ENCODE peak calls at places on chromosome 4, in six cellular contexts. K is transverse colon, B is GM23248, Q is mesenchymal stem cell, C is endothelial cell of umbilical vein, D is lower lobe of right lung. Y is an unnamed sample. For H3K4me1, the result is how much of the 10 kb centered on the place peaks cover.

GRCh38 chr4:188246488-188246887 is 107.2 kb downstream of the TRIML1 start:
- DNase-seq in K (no peak), B (no peak), Q (no peak), C (no peak), D (no peak), Y (no peak)

GRCh38 chr4:6595897-6596537 is 21.0 kb downstream of the MAN2B2 start:
- DNase-seq in K (no peak), B (no peak), Q (no peak), C (no peak), D (no peak), Y (no peak)

GRCh38 chr4:20151436-20151835 is 100.3 kb upstream of the SLIT2 start:
- DNase-seq in K (no peak), B (peak), Q (no peak), C (no peak), D (no peak), Y (no peak)

GRCh38 chr4:165489786-165490185 is 111.0 kb downstream of the CPE start:
- DNase-seq in K (no peak), B (peak), Q (no peak), C (peak), D (no peak), Y (no peak)

GRCh38 chr4:12926189-12927066 is 557.7 kb downstream of the RAB28 start:
- DNase-seq in K (no peak), B (no peak), Q (peak), C (no peak), D (no peak), Y (no peak)

GRCh38 chr4:98150092-98150761 is 7.0 kb upstream of the STPG2 start:
- DNase-seq in K (no peak), B (peak), Q (no peak), C (no peak), D (no peak), Y (no peak)

GRCh38 chr4:7559316-7559715 is 124.6 kb upstream of the PSAPL1 start:
- DNase-seq in K (no peak), B (no peak), Q (no peak), C (no peak), D (no peak), Y (no peak)

GRCh38 chr4:9764155-9764696 is 17.2 kb upstream of the DRD5 start:
- DNase-seq in K (no peak), B (no peak), Q (no peak), C (no peak), D (no peak), Y (no peak)

GRCh38 chr4:48653217-48654014 is 126.7 kb downstream of the FRYL start:
- DNase-seq in K (peak), B (peak), Q (peak), C (no peak), D (no peak), Y (peak)

GRCh38 chr4:109916003-109916399 is 3.3 kb downstream of the EGF start:
- DNase-seq in K (no peak), B (no peak), Q (no peak), C (no peak), D (no peak), Y (no peak)

GRCh38 chr4:126604273-126604867 is 1028.4 kb upstream of the INTU start:
- DNase-seq in K (no peak), B (peak), Q (peak), C (peak), D (no peak), Y (no peak)

GRCh38 chr4:61841710-61842109 is 641.6 kb downstream of the ADGRL3 start:
- DNase-seq in K (no peak), B (no peak), Q (no peak), C (no peak), D (no peak), Y (no peak)

GRCh38 chr4:141127884-141128283 is 5.4 kb downstream of the RNF150 start:
- DNase-seq in K (no peak), B (peak), Q (no peak), C (no peak), D (no peak), Y (no peak)

GRCh38 chr4:2791518-2792395 is 1.1 kb upstream of the SH3BP2 start:
- DNase-seq in K (peak), B (no peak), Q (no peak), C (no peak), D (peak), Y (peak)

GRCh38 chr4:168507178-168507577 is 10.3 kb downstream of the PALLD start:
- DNase-seq in K (no peak), B (no peak), Q (no peak), C (no peak), D (no peak), Y (no peak)

GRCh38 chr4:21900211-21900610 is 48.4 kb downstream of the KCNIP4 start:
- DNase-seq in K (no peak), B (peak), Q (no peak), C (no peak), D (no peak), Y (no peak)

GRCh38 chr4:153143527-153144348 is 60.5 kb upstream of the TRIM2 start:
- DNase-seq in K (peak), B (peak), Q (peak), C (peak), D (no peak), Y (no peak)

GRCh38 chr4:57424231-57424897 is 314.2 kb upstream of the IGFBP7 start:
- DNase-seq in K (no peak), B (peak), Q (no peak), C (peak), D (no peak), Y (peak)

GRCh38 chr4:129455462-129455861 is 359.5 kb downstream of the C4orf33 start:
- DNase-seq in K (no peak), B (no peak), Q (no peak), C (peak), D (no peak), Y (no peak)

GRCh38 chr4:80532674-80533333 is 197.3 kb downstream of the CFAP299 start:
- DNase-seq in K (no peak), B (no peak), Q (no peak), C (no peak), D (no peak), Y (no peak)

GRCh38 chr4:121182296-121182695 is 18.2 kb upstream of the TNIP3 start:
- DNase-seq in K (no peak), B (peak), Q (peak), C (peak), D (no peak), Y (no peak)

GRCh38 chr4:140047017-140047640 is 106.9 kb downstream of the MAML3 start:
- DNase-seq in K (no peak), B (no peak), Q (no peak), C (peak), D (no peak), Y (peak)

GRCh38 chr4:155796031-155796430 is 37.2 kb downstream of the GUCY1B1 start:
- DNase-seq in K (no peak), B (peak), Q (peak), C (no peak), D (no peak), Y (no peak)

GRCh38 chr4:58776627-58777026 is 1666.4 kb upstream of the IGFBP7 start:
- DNase-seq in K (no peak), B (no peak), Q (peak), C (no peak), D (no peak), Y (no peak)

GRCh38 chr4:37684154-37684553 is 2.0 kb downstream of the RELL1 start:
- DNase-seq in K (no peak), B (no peak), Q (no peak), C (no peak), D (no peak), Y (no peak)

GRCh38 chr4:15164571-15164970 is 162.3 kb downstream of the CPEB2 start:
- DNase-seq in K (no peak), B (peak), Q (peak), C (no peak), D (no peak), Y (no peak)

GRCh38 chr4:174120446-174121142 is 162.9 kb downstream of the FBXO8 start:
- DNase-seq in K (no peak), B (peak), Q (peak), C (peak), D (no peak), Y (peak)

GRCh38 chr4:57023104-57023503 is 44.4 kb downstream of the POLR2B start:
- DNase-seq in K (no peak), B (peak), Q (peak), C (peak), D (no peak), Y (no peak)

GRCh38 chr4:55661398-55662056 is 25.4 kb upstream of the NMU start:
- DNase-seq in K (no peak), B (no peak), Q (no peak), C (no peak), D (no peak), Y (no peak)

GRCh38 chr4:129113438-129113837 is 17.5 kb downstream of the C4orf33 start:
- DNase-seq in K (no peak), B (no peak), Q (no peak), C (no peak), D (no peak), Y (no peak)

GRCh38 chr4:1600211-1600780 is 83.8 kb downstream of the FAM53A start:
- DNase-seq in K (no peak), B (no peak), Q (no peak), C (no peak), D (peak), Y (no peak)
- H3K4me1 ChIP-seq in K (under half), B (under half), Q (under half), C (under half), D (under half), Y (under half)

GRCh38 chr4:158521490-158522111 is at the start of gene RXFP1:
- DNase-seq in K (no peak), B (peak), Q (no peak), C (peak), D (no peak), Y (no peak)
- H3K27ac ChIP-seq in K (no peak), B (no peak), Q (no peak), C (no peak), D (no peak), Y (no peak)

GRCh38 chr4:11602606-11603355 is 174.1 kb upstream of the HS3ST1 start:
- DNase-seq in K (no peak), B (no peak), Q (no peak), C (no peak), D (no peak), Y (no peak)

GRCh38 chr4:11605597-11605996 is 176.9 kb upstream of the HS3ST1 start:
- DNase-seq in K (no peak), B (no peak), Q (no peak), C (peak), D (no peak), Y (no peak)

GRCh38 chr4:11606078-11606477 is 177.4 kb upstream of the HS3ST1 start:
- DNase-seq in K (no peak), B (no peak), Q (no peak), C (no peak), D (no peak), Y (no peak)

GRCh38 chr4:11599044-11599443 is 170.3 kb upstream of the HS3ST1 start:
- DNase-seq in K (no peak), B (no peak), Q (no peak), C (no peak), D (no peak), Y (no peak)

DNA sequence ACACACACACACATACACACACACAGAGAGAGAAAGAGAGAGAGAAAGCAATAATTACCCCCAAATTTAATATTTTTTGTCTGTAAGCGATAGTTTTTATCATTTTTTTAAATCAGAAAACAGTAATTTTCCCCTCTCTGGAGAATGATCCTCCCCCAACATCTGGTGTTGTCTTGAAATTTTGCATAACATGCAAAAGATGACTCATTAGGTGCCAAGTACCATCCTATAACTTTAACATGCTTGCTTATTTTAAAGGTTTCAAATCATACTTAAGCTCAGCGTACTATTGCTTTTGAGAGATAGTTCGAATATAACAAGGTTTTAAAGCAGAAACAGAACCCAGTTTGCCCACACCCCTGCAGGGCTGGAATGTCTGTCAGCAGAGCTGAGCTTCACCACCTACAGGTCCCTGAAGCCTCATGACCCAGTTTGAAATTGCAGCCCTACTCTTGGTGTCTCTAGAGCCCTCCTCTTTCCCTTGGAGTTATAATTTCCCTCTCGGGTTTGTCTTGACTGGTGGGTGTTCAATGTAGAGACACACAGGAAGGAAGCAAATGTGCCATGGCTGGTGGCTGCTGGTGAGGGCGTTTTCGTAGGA is 175.0 kb upstream of the HS3ST1 start:
- DNase-seq in K (no peak), B (no peak), Q (no peak), C (no peak), D (no peak), Y (no peak)
- H3K4me3 ChIP-seq in K (no peak), B (no peak), Q (no peak), C (no peak), D (no peak), Y (no peak)

GRCh38 chr4:42718336-42718735 is 61.4 kb upstream of the ATP8A1 start:
- DNase-seq in K (no peak), B (no peak), Q (no peak), C (no peak), D (no peak), Y (no peak)

GRCh38 chr4:42715807-42716482 is 59.0 kb upstream of the ATP8A1 start:
- DNase-seq in K (no peak), B (no peak), Q (no peak), C (no peak), D (no peak), Y (no peak)

GRCh38 chr4:42719257-42719656 is 62.4 kb upstream of the ATP8A1 start:
- DNase-seq in K (no peak), B (no peak), Q (no peak), C (no peak), D (no peak), Y (no peak)

GRCh38 chr4:42716996-42717395 is 60.1 kb upstream of the ATP8A1 start:
- DNase-seq in K (no peak), B (no peak), Q (no peak), C (no peak), D (no peak), Y (no peak)

DNA sequence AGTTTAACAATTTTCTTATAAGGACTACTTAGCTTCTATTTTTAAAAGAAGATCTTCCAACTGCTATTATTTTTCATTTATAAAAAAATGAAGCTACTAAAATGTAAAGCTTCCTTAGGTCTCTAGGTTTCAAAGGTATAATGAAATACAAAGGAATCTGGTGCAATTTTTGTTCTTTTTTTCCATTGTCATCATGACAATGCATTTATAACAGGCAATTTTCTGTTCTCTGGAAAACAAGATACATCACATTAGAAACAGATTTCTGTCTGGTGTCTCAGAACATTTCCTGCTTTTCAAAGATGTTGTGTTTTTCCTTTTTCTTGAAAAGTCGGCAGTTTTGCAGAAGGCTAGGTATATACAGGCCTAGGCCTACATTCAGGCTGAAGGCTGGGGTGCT is 63.6 kb upstream of the ATP8A1 start:
- DNase-seq in K (no peak), B (no peak), Q (no peak), C (no peak), D (no peak), Y (no peak)
- H3K4me1 ChIP-seq in K (under half), B (under half), Q (under half), C (under half), D (under half), Y (under half)

GRCh38 chr4:4860803-4861591 is 1.5 kb downstream of the MSX1 start:
- DNase-seq in K (no peak), B (peak), Q (peak), C (peak), D (no peak), Y (no peak)
- H3K27ac ChIP-seq in K (no peak), B (peak), Q (no peak), C (peak), D (peak), Y (peak)

GRCh38 chr4:85963231-85963630 is 396.6 kb downstream of the MAPK10 start:
- DNase-seq in K (no peak), B (no peak), Q (no peak), C (no peak), D (no peak), Y (no peak)
- H3K4me3 ChIP-seq in K (no peak), B (no peak), Q (no peak), C (no peak), D (no peak), Y (no peak)

GRCh38 chr4:1245481-1246051 is 3.4 kb downstream of the CTBP1 start:
- DNase-seq in K (peak), B (no peak), Q (no peak), C (no peak), D (peak), Y (peak)

GRCh38 chr4:1247811-1248261 is 1.1 kb downstream of the CTBP1 start:
- DNase-seq in K (no peak), B (no peak), Q (peak), C (no peak), D (no peak), Y (no peak)

GRCh38 chr4:1248262-1249147 is at the start of gene CTBP1:
- DNase-seq in K (peak), B (peak), Q (peak), C (peak), D (peak), Y (peak)

GRCh38 chr4:1246111-1246881 is 2.6 kb downstream of the CTBP1 start:
- DNase-seq in K (peak), B (peak), Q (peak), C (no peak), D (peak), Y (peak)

DNA sequence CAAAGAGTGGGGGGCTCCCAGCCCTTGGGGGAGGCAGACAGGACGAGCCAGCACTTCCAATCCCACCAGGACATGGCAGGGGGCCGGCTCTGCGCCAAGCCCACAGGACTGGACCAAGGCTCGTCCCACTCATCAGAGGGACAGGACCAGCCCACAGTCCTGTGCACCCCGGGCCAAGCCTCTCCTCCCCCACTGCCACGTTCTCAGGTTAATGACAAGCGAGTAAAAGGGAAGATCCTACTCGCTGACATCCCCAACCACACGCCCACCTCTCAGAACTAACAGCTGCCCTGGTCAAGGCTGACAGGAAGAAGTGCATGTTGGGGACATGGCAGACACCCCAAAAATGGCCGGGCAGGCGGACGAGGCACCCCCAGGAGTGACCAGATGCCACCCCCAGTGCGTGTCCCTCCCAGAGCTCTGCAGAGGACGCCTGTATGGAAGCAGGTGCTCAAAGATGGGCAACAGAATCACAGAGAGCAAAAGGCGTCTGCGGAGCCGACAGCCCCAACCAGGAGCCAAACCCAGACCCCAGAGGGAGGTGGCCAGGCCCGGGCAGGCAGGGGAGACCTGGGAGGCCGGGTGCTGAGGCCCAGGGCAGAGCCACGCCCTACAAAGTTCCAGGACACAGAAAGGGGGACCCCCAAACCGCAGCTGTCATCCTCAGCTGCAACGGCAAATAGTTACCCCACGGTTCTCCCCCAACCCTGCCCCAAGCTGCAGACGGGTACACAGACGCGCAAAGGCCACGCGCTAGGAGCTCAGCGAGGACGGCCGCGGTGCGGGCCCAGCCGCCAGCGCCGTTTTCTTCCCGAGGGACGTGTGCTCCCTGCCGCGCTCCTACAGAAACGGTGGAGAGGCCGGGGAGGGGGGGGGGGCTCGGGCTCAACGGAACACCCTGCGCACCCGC is 1.8 kb downstream of the CTBP1 start:
- DNase-seq in K (peak), B (peak), Q (no peak), C (no peak), D (peak), Y (peak)
- H3K4me1 ChIP-seq in K (half or more), B (under half), Q (half or more), C (under half), D (half or more), Y (half or more)